ENCODE peak calls at places on chromosomes 2 and 18, in five cellular contexts. G, V, B, W and K are unnamed samples.

GRCh38 chr18:73156117-73156516 is 288.3 kb upstream of the NETO1 start:
- DNase-seq in B (no peak), W (no peak), V (no peak), G (no peak), K (no peak)

GRCh38 chr18:46917108-46917807 is at the start of the genes KATNAL2 and PIAS2:
- DNase-seq in B (peak; percentile 11), W (peak; percentile 28), V (peak; percentile 72), G (peak; percentile 64), K (peak; percentile 81)

GRCh38 chr2:227020416-227020815 is 143.6 kb downstream of the COL4A4 start:
- DNase-seq in V (no peak), W (no peak), G (no peak), B (no peak), K (no peak)

GRCh38 chr2:216283038-216283900 is 89.0 kb downstream of the MARCHF4 start:
- DNase-seq in V (no peak), B (no peak), W (no peak), G (peak; percentile 51), K (peak; percentile 61)

GRCh38 chr2:174263989-174264388 is 15.7 kb upstream of the OLA1 start:
- DNase-seq in W (peak; percentile 76), G (no peak), V (no peak), B (no peak), K (no peak)

GRCh38 chr2:184113691-184114403 is 484.5 kb upstream of the ZNF804A start:
- DNase-seq in V (no peak), B (no peak), G (no peak), W (no peak), K (no peak)

GRCh38 chr2:10493636-10494281 is 45.6 kb upstream of the ODC1 start:
- DNase-seq in B (no peak), V (no peak), G (no peak), W (peak; percentile 87), K (peak; percentile 67)

GRCh38 chr2:173184031-173185004 is 108.7 kb downstream of the MAP3K20 start:
- DNase-seq in B (peak; percentile 70), V (peak; percentile 84), W (peak; percentile 99), G (no peak), K (peak; percentile 37)

GRCh38 chr2:137255345-137255744 is 490.0 kb downstream of the THSD7B start:
- DNase-seq in V (no peak), W (no peak), G (no peak), B (no peak), K (no peak)

GRCh38 chr2:234754126-234754525 is 197.7 kb upstream of the SH3BP4 start:
- DNase-seq in B (no peak), W (peak; percentile 69), G (no peak), V (no peak), K (no peak)

GRCh38 chr2:99101697-99102096 is 39.8 kb upstream of the C2orf15 start:
- DNase-seq in B (no peak), V (no peak), G (peak; percentile 8), W (no peak), K (no peak)

GRCh38 chr2:226618875-226619605 is 180.6 kb downstream of the IRS1 start:
- DNase-seq in V (no peak), G (peak; percentile 1), B (no peak), W (peak; percentile 65), K (no peak)

GRCh38 chr2:172909454-172909853 is 166.2 kb upstream of the MAP3K20 start:
- DNase-seq in W (no peak), V (no peak), B (no peak), G (no peak), K (no peak)

GRCh38 chr2:59920961-59921360 is 632.5 kb downstream of the BCL11A start:
- DNase-seq in V (no peak), W (no peak), B (no peak), G (no peak), K (no peak)

GRCh38 chr2:30798536-30798991 is 8.7 kb downstream of the CAPN13 start:
- DNase-seq in V (no peak), B (no peak), G (no peak), W (no peak), K (no peak)

GRCh38 chr2:194696690-194697089 is 960.3 kb upstream of the SLC39A10 start:
- DNase-seq in B (no peak), G (no peak), V (no peak), W (no peak), K (no peak)

GRCh38 chr2:223597071-223597470 is 5.1 kb downstream of the SCG2 start:
- DNase-seq in W (peak; percentile 47), B (no peak), G (no peak), V (no peak), K (no peak)

GRCh38 chr2:201857326-201857725 is 51.0 kb downstream of the CDK15 start:
- DNase-seq in V (no peak), B (no peak), W (no peak), G (no peak), K (no peak)

GRCh38 chr2:197515277-197515797 is 529 bp upstream of the MOB4 start:
- DNase-seq in V (no peak), G (no peak), B (no peak), W (peak; percentile 10), K (no peak)

GRCh38 chr2:181063696-181064095 is 83.3 kb downstream of the UBE2E3 start:
- DNase-seq in W (no peak), B (no peak), G (no peak), V (no peak), K (no peak)

GRCh38 chr2:219406861-219407230 is 11.3 kb upstream of the DES start:
- DNase-seq in G (no peak), B (peak; percentile 79), V (peak; percentile 76), W (peak; percentile 92), K (no peak)

DNA sequence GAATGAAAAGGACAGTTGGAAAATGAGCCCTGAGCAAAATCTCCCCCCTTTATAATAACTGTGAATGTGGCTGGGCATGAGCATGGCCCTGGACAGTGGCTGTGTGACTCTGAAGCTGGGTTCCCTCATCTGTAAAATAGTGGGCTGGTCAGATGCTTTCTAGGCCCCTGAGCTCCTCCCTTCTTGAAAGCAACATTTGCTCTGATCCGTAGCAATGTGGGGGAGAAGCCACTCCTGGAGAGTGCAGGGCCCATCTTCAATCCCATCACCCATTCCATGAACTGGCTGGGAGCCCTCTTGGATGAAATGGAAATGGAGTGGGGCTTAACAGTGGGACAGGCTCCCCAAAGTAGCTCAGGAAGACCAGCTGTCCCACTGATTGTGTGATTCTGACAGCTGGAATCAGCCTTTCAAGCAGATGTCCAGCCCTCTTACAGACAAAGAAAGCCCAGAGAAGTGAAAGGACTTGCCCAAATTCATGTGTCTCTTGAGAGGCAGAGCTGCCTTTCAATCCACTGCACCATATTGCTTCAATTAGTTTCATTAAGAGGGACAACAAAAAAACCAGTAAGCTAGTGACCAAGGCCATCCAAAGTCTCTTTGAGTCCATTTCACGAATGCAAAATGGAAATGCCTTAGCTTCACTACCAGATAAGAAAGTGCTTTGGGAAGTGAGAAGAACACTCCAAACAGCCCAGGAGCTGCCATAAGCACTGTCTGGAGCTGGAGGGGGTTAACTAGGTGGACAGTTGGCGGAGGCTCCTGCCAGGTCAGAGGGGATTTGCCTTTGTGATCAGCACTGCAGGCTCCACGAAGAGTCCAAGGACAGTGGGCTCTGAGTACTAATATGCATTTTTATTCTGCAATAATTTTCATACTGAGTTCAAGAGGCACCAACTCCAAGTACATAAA is 233.0 kb upstream of the SMAD2 start:
- DNase-seq in W (no peak), V (no peak), B (no peak), G (no peak), K (peak; percentile 13)
- H3K4me1 ChIP-seq in W (peaks cover 5% of the 10 kb centered on the region), V (peaks cover 31% of the 10 kb centered on the region), B (peaks cover 6% of the 10 kb centered on the region), G (no peaks in the 10 kb centered on the region), K (peaks cover 48% of the 10 kb centered on the region)

DNA sequence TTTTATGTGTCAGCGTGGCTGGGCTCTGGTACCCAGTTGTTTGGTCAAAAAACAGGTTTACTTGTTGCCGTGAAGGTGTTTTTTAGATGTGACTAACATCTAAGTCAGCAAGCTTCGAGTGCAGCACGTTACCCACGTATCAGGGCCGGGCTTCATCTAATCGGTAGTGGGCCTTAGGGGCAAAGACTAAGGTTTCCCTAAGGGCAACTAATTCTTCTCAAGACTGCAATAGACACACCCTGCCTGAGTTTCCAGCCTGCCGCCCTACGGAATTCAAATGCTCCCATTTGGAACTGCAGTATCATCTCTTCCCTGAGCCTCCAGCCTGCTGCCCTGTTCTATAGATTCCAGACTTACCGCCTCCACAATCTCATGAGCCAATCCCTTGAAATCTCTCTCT is 27.7 kb downstream of the FHL2 start:
- DNase-seq in W (no peak), V (no peak), B (no peak), G (no peak), K (no peak)
- H3K4me1 ChIP-seq in W (peaks cover 44% of the 10 kb centered on the region), V (peaks cover 34% of the 10 kb centered on the region), B (peaks cover 33% of the 10 kb centered on the region), G (peaks cover 14% of the 10 kb centered on the region), K (peaks cover 10% of the 10 kb centered on the region)

GRCh38 chr2:169736902-169737301 is 3.3 kb downstream of the KLHL23 start:
- DNase-seq in B (no peak), V (no peak), W (no peak), G (no peak), K (no peak)
- H3K4me1 ChIP-seq in B (peaks cover 9% of the 10 kb centered on the region), V (peaks cover 11% of the 10 kb centered on the region), W (no peaks in the 10 kb centered on the region), G (peaks cover 8% of the 10 kb centered on the region), K (peaks cover 15% of the 10 kb centered on the region)

DNA sequence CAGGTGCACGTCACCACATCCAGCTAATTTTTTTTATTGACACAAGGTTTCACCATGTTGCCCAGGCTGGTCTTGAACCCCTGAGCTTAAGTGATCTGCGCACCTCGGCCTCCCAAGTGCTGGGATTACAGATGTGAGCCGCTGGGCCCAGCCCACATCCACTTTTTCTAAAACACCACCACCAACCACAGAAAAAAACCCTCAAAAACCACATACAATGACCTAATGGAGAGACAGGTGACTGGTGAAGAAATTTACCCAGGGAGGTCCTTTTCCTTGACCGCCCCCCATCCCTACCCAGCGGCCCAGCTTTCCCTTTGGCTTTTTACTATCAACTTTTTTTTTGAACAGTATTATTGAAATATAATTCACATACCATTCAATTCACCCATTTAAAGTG is 47.9 kb downstream of the CACNB4 start:
- DNase-seq in B (no peak), V (no peak), W (no peak), G (no peak), K (no peak)
- H3K4me1 ChIP-seq in B (peaks cover 8% of the 10 kb centered on the region), V (peaks cover 7% of the 10 kb centered on the region), W (peaks cover 8% of the 10 kb centered on the region), G (no peaks in the 10 kb centered on the region), K (peaks cover 20% of the 10 kb centered on the region)

DNA sequence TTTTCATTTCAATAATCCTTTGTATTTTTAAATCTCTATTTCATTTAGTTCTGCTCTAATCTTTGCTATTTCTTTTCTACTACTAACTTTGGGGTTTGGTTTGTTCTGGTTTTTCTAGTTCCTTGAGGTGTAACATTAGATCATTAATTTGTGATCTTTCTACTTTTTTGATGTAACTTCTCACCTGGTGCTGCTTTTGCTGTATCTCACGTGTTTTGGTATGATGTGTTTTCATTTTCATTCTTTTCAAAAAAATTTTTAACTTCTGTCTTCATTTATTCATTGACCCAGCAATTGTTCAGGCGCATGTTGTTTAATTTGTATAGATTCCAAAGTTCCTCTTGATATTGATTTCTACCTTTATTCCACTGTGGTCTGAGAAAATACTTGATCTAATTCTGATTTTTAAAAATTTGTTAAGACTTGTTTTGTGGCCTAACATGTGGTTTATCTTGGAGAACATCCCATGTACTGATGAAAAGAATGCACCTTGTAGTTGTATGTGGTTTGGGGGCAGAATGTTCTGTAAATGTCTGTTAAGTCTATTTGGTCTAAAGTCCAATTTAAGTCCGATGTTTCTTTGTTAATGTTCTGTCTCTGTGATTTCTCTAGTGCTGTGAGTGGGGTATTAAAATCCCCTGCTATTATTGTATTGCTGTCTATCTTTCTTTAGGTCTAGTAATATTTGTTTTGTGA is 17.3 kb upstream of the MALT1 start:
- DNase-seq in W (peak; percentile 71), V (no peak), B (no peak), G (no peak), K (no peak)
- H3K4me1 ChIP-seq in W (peaks cover 4% of the 10 kb centered on the region), V (no peaks in the 10 kb centered on the region), B (no peaks in the 10 kb centered on the region), G (no peaks in the 10 kb centered on the region), K (peaks cover 16% of the 10 kb centered on the region)